ENCODE peak calls at places on chromosomes 1 and 21, in ten cellular contexts. One of them, this sample, is unnamed.

GRCh38 chr21:33070921-33071877 is 1.3 kb downstream of the OLIG1 start:
- DNase-seq in NCI-H1092 treated with DMSO at 0.1 percent for 48 hours: no peak
- DNase-seq in NCI-H774: no peak
- DNase-seq in AG04450: no peak
- DNase-seq in hepatocyte: no peak
- DNase-seq in HT-29: no peak
- DNase-seq in suprapubic skin: no peak
- DNase-seq in Calu3: peak; percentile 5
- DNase-seq in AML-193: no peak
- DNase-seq in activated naive CD8-positive, alpha-beta T cell treated with anti-CD3 and anti-CD28 coated beads for 36 hours: peak; percentile 30
- DNase-seq in this sample: no peak

GRCh38 chr21:45306453-45306831 is 18.7 kb upstream of the POFUT2 start:
- DNase-seq in hepatocyte: no peak
- DNase-seq in Calu3: no peak
- DNase-seq in suprapubic skin: peak; percentile 49
- DNase-seq in NCI-H774: no peak
- DNase-seq in AG04450: no peak
- DNase-seq in activated naive CD8-positive, alpha-beta T cell treated with anti-CD3 and anti-CD28 coated beads for 36 hours: no peak
- DNase-seq in AML-193: no peak
- DNase-seq in HT-29: no peak
- DNase-seq in NCI-H1092 treated with DMSO at 0.1 percent for 48 hours: no peak
- DNase-seq in this sample: no peak

GRCh38 chr1:45033356-45033755 is 21.3 kb downstream of the UROD start:
- DNase-seq in NCI-H1092 treated with DMSO at 0.1 percent for 48 hours: no peak
- DNase-seq in hepatocyte: no peak
- DNase-seq in AML-193: no peak
- DNase-seq in AG04450: no peak
- DNase-seq in HT-29: no peak
- DNase-seq in suprapubic skin: no peak
- DNase-seq in Calu3: no peak
- DNase-seq in NCI-H774: no peak
- DNase-seq in activated naive CD8-positive, alpha-beta T cell treated with anti-CD3 and anti-CD28 coated beads for 36 hours: no peak
- DNase-seq in this sample: no peak

GRCh38 chr1:38293530-38293929 is 246.9 kb upstream of the POU3F1 start:
- DNase-seq in activated naive CD8-positive, alpha-beta T cell treated with anti-CD3 and anti-CD28 coated beads for 36 hours: no peak
- DNase-seq in HT-29: no peak
- DNase-seq in Calu3: no peak
- DNase-seq in suprapubic skin: no peak
- DNase-seq in NCI-H1092 treated with DMSO at 0.1 percent for 48 hours: no peak
- DNase-seq in NCI-H774: no peak
- DNase-seq in hepatocyte: no peak
- DNase-seq in AG04450: no peak
- DNase-seq in AML-193: no peak
- DNase-seq in this sample: no peak

GRCh38 chr1:183291802-183292515 is 105.9 kb downstream of the LAMC2 start:
- DNase-seq in NCI-H774: no peak
- DNase-seq in suprapubic skin: no peak
- DNase-seq in activated naive CD8-positive, alpha-beta T cell treated with anti-CD3 and anti-CD28 coated beads for 36 hours: no peak
- DNase-seq in AG04450: no peak
- DNase-seq in Calu3: no peak
- DNase-seq in HT-29: no peak
- DNase-seq in hepatocyte: peak; percentile 45
- DNase-seq in NCI-H1092 treated with DMSO at 0.1 percent for 48 hours: no peak
- DNase-seq in AML-193: no peak
- DNase-seq in this sample: no peak

GRCh38 chr1:30888975-30889374 is 19.6 kb downstream of the SDC3 start:
- DNase-seq in HT-29: no peak
- DNase-seq in AML-193: no peak
- DNase-seq in NCI-H774: no peak
- DNase-seq in hepatocyte: no peak
- DNase-seq in suprapubic skin: no peak
- DNase-seq in activated naive CD8-positive, alpha-beta T cell treated with anti-CD3 and anti-CD28 coated beads for 36 hours: no peak
- DNase-seq in Calu3: no peak
- DNase-seq in NCI-H1092 treated with DMSO at 0.1 percent for 48 hours: no peak
- DNase-seq in AG04450: no peak
- DNase-seq in this sample: no peak

GRCh38 chr1:15351301-15351700 is 58.4 kb upstream of the EFHD2 start:
- DNase-seq in AG04450: no peak
- DNase-seq in NCI-H1092 treated with DMSO at 0.1 percent for 48 hours: no peak
- DNase-seq in HT-29: no peak
- DNase-seq in activated naive CD8-positive, alpha-beta T cell treated with anti-CD3 and anti-CD28 coated beads for 36 hours: no peak
- DNase-seq in Calu3: no peak
- DNase-seq in hepatocyte: no peak
- DNase-seq in AML-193: no peak
- DNase-seq in suprapubic skin: no peak
- DNase-seq in NCI-H774: no peak
- DNase-seq in this sample: no peak

GRCh38 chr21:38760762-38761155 is 45.0 kb upstream of the ETS2 start:
- DNase-seq in HT-29: no peak
- DNase-seq in AML-193: no peak
- DNase-seq in NCI-H1092 treated with DMSO at 0.1 percent for 48 hours: no peak
- DNase-seq in activated naive CD8-positive, alpha-beta T cell treated with anti-CD3 and anti-CD28 coated beads for 36 hours: no peak
- DNase-seq in AG04450: no peak
- DNase-seq in suprapubic skin: no peak
- DNase-seq in Calu3: no peak
- DNase-seq in hepatocyte: no peak
- DNase-seq in NCI-H774: no peak
- DNase-seq in this sample: no peak

GRCh38 chr1:111214884-111215283 is 12.6 kb upstream of the CHI3L2 start:
- DNase-seq in suprapubic skin: no peak
- DNase-seq in NCI-H774: no peak
- DNase-seq in Calu3: no peak
- DNase-seq in NCI-H1092 treated with DMSO at 0.1 percent for 48 hours: no peak
- DNase-seq in hepatocyte: no peak
- DNase-seq in HT-29: no peak
- DNase-seq in AML-193: no peak
- DNase-seq in AG04450: no peak
- DNase-seq in activated naive CD8-positive, alpha-beta T cell treated with anti-CD3 and anti-CD28 coated beads for 36 hours: peak; percentile 77
- DNase-seq in this sample: no peak

GRCh38 chr1:37434292-37434907 is 40.0 kb upstream of the ZC3H12A start:
- DNase-seq in AG04450: no peak
- DNase-seq in suprapubic skin: no peak
- DNase-seq in hepatocyte: peak; percentile 82
- DNase-seq in NCI-H774: peak; percentile 72
- DNase-seq in AML-193: peak; percentile 37
- DNase-seq in HT-29: peak; percentile 71
- DNase-seq in activated naive CD8-positive, alpha-beta T cell treated with anti-CD3 and anti-CD28 coated beads for 36 hours: peak; percentile 71
- DNase-seq in NCI-H1092 treated with DMSO at 0.1 percent for 48 hours: peak; percentile 66
- DNase-seq in Calu3: peak; percentile 84
- DNase-seq in this sample: peak; percentile 81

GRCh38 chr1:9256332-9256731 is 21.8 kb downstream of the H6PD start:
- DNase-seq in suprapubic skin: no peak
- DNase-seq in AML-193: no peak
- DNase-seq in Calu3: no peak
- DNase-seq in hepatocyte: no peak
- DNase-seq in NCI-H774: no peak
- DNase-seq in AG04450: no peak
- DNase-seq in activated naive CD8-positive, alpha-beta T cell treated with anti-CD3 and anti-CD28 coated beads for 36 hours: no peak
- DNase-seq in NCI-H1092 treated with DMSO at 0.1 percent for 48 hours: no peak
- DNase-seq in HT-29: no peak
- DNase-seq in this sample: no peak

GRCh38 chr1:12447849-12448312 is 170.1 kb downstream of the DHRS3 start:
- DNase-seq in NCI-H774: no peak
- DNase-seq in HT-29: no peak
- DNase-seq in activated naive CD8-positive, alpha-beta T cell treated with anti-CD3 and anti-CD28 coated beads for 36 hours: no peak
- DNase-seq in NCI-H1092 treated with DMSO at 0.1 percent for 48 hours: peak; percentile 21
- DNase-seq in suprapubic skin: no peak
- DNase-seq in Calu3: no peak
- DNase-seq in AG04450: no peak
- DNase-seq in hepatocyte: no peak
- DNase-seq in AML-193: no peak
- DNase-seq in this sample: no peak

GRCh38 chr1:151334822-151335221 is 7.6 kb upstream of the PI4KB start:
- DNase-seq in NCI-H1092 treated with DMSO at 0.1 percent for 48 hours: no peak
- DNase-seq in activated naive CD8-positive, alpha-beta T cell treated with anti-CD3 and anti-CD28 coated beads for 36 hours: no peak
- DNase-seq in HT-29: no peak
- DNase-seq in Calu3: no peak
- DNase-seq in AG04450: no peak
- DNase-seq in hepatocyte: no peak
- DNase-seq in AML-193: no peak
- DNase-seq in suprapubic skin: no peak
- DNase-seq in NCI-H774: no peak
- DNase-seq in this sample: no peak

GRCh38 chr1:90579212-90579802 is 137.8 kb downstream of the BARHL2 start:
- DNase-seq in activated naive CD8-positive, alpha-beta T cell treated with anti-CD3 and anti-CD28 coated beads for 36 hours: no peak
- DNase-seq in AML-193: peak; percentile 27
- DNase-seq in suprapubic skin: no peak
- DNase-seq in NCI-H774: peak; percentile 30
- DNase-seq in AG04450: no peak
- DNase-seq in NCI-H1092 treated with DMSO at 0.1 percent for 48 hours: peak; percentile 68
- DNase-seq in Calu3: no peak
- DNase-seq in hepatocyte: peak; percentile 53
- DNase-seq in HT-29: peak; percentile 53
- DNase-seq in this sample: no peak

GRCh38 chr1:54575161-54575560 is 27.1 kb downstream of the ACOT11 start:
- DNase-seq in Calu3: no peak
- DNase-seq in hepatocyte: no peak
- DNase-seq in AML-193: no peak
- DNase-seq in HT-29: no peak
- DNase-seq in activated naive CD8-positive, alpha-beta T cell treated with anti-CD3 and anti-CD28 coated beads for 36 hours: no peak
- DNase-seq in NCI-H774: no peak
- DNase-seq in AG04450: no peak
- DNase-seq in suprapubic skin: no peak
- DNase-seq in NCI-H1092 treated with DMSO at 0.1 percent for 48 hours: no peak
- DNase-seq in this sample: no peak

GRCh38 chr1:11920239-11920903 is 5.9 kb downstream of the KIAA2013 start:
- DNase-seq in AG04450: no peak
- DNase-seq in NCI-H774: no peak
- DNase-seq in Calu3: no peak
- DNase-seq in HT-29: no peak
- DNase-seq in activated naive CD8-positive, alpha-beta T cell treated with anti-CD3 and anti-CD28 coated beads for 36 hours: no peak
- DNase-seq in NCI-H1092 treated with DMSO at 0.1 percent for 48 hours: no peak
- DNase-seq in AML-193: no peak
- DNase-seq in hepatocyte: no peak
- DNase-seq in suprapubic skin: no peak
- DNase-seq in this sample: no peak

GRCh38 chr1:108051625-108052382 is 86.8 kb upstream of the VAV3 start:
- DNase-seq in NCI-H774: peak; percentile 30
- DNase-seq in hepatocyte: peak; percentile 37
- DNase-seq in AG04450: no peak
- DNase-seq in Calu3: peak; percentile 4
- DNase-seq in activated naive CD8-positive, alpha-beta T cell treated with anti-CD3 and anti-CD28 coated beads for 36 hours: no peak
- DNase-seq in NCI-H1092 treated with DMSO at 0.1 percent for 48 hours: no peak
- DNase-seq in AML-193: no peak
- DNase-seq in suprapubic skin: no peak
- DNase-seq in HT-29: peak; percentile 39
- DNase-seq in this sample: no peak

GRCh38 chr1:2236695-2237677 is 8.9 kb downstream of the SKI start:
- DNase-seq in AG04450: no peak
- DNase-seq in suprapubic skin: peak; percentile 67
- DNase-seq in hepatocyte: no peak
- DNase-seq in activated naive CD8-positive, alpha-beta T cell treated with anti-CD3 and anti-CD28 coated beads for 36 hours: no peak
- DNase-seq in NCI-H1092 treated with DMSO at 0.1 percent for 48 hours: no peak
- DNase-seq in AML-193: no peak
- DNase-seq in NCI-H774: no peak
- DNase-seq in HT-29: no peak
- DNase-seq in Calu3: no peak
- DNase-seq in this sample: no peak

This sample was measured in type B pancreatic cell.